ENCODE peak calls at places on chromosome 17, in seven cellular contexts. B, U, X, V, G, C and K are unnamed samples.

GRCh38 chr17:28371245-28372202 is at the start of gene SARM1:
- DNase-seq in B (peak; percentile 94), U (peak; percentile 85), X (peak; percentile 99), V (peak; percentile 99), G (peak; percentile 86), C (no peak), K (peak; percentile 98)

GRCh38 chr17:81440511-81441244 is 45.4 kb downstream of the BAHCC1 start:
- DNase-seq in B (peak; percentile 44), U (no peak), X (peak; percentile 93), V (peak; percentile 90), G (peak; percentile 41), C (peak; percentile 50), K (peak; percentile 70)

GRCh38 chr17:8608001-8608400 is 22.5 kb downstream of the MYH10 start:
- DNase-seq in B (no peak), U (no peak), X (no peak), V (no peak), G (no peak), C (peak; percentile 63), K (no peak)

GRCh38 chr17:64599187-64599676 is 62.9 kb downstream of the SMURF2 start:
- DNase-seq in B (no peak), U (no peak), X (peak; percentile 41), V (no peak), G (no peak), C (peak; percentile 11), K (no peak)

GRCh38 chr17:82940226-82941020 is 100.6 kb upstream of the ZNF750 start:
- DNase-seq in B (no peak), U (no peak), X (no peak), V (no peak), G (no peak), C (no peak), K (no peak)

GRCh38 chr17:66190738-66191606 is 961 bp downstream of the CEP112 start:
- DNase-seq in B (no peak), U (peak; percentile 79), X (no peak), V (no peak), G (peak; percentile 49), C (peak; percentile 8), K (no peak)

GRCh38 chr17:77770331-77771105 is 188.0 kb upstream of the TNRC6C start:
- DNase-seq in B (no peak), U (peak; percentile 79), X (no peak), V (no peak), G (peak; percentile 58), C (no peak), K (peak; percentile 90)

GRCh38 chr17:20073056-20073979 is 64.2 kb downstream of the SPECC1 start:
- DNase-seq in B (no peak), U (peak; percentile 10), X (no peak), V (no peak), G (no peak), C (no peak), K (no peak)

GRCh38 chr17:57999010-57999495 is 8.0 kb downstream of the SRSF1 start:
- DNase-seq in B (no peak), U (no peak), X (no peak), V (no peak), G (no peak), C (no peak), K (no peak)

GRCh38 chr17:82804442-82805191 is 35.2 kb downstream of the ZNF750 start:
- DNase-seq in B (no peak), U (peak; percentile 41), X (no peak), V (no peak), G (no peak), C (no peak), K (no peak)

GRCh38 chr17:69356625-69357024 is 29.7 kb upstream of the ABCA5 start:
- DNase-seq in B (no peak), U (no peak), X (no peak), V (no peak), G (no peak), C (no peak), K (no peak)

GRCh38 chr17:62892870-62893338 is 73.1 kb upstream of the TANC2 start:
- DNase-seq in B (no peak), U (peak; percentile 93), X (peak; percentile 47), V (no peak), G (peak; percentile 95), C (peak; percentile 73), K (peak; percentile 70)

GRCh38 chr17:75307957-75308731 is 18.9 kb upstream of the SLC25A19 start:
- DNase-seq in B (no peak), U (no peak), X (no peak), V (no peak), G (no peak), C (peak; percentile 99), K (no peak)

GRCh38 chr17:76672270-76672851 is 28.8 kb upstream of the ST6GALNAC1 start:
- DNase-seq in B (no peak), U (no peak), X (no peak), V (no peak), G (no peak), C (peak; percentile 47), K (no peak)

GRCh38 chr17:39235555-39236221 is 9.9 kb upstream of the STAC2 start:
- DNase-seq in B (peak; percentile 68), U (peak; percentile 57), X (peak; percentile 94), V (peak; percentile 84), G (peak; percentile 62), C (peak; percentile 51), K (peak; percentile 95)

GRCh38 chr17:35740997-35741931 is 9.8 kb downstream of the RASL10B start:
- DNase-seq in B (no peak), U (no peak), X (peak; percentile 82), V (peak; percentile 79), G (no peak), C (no peak), K (peak; percentile 54)

GRCh38 chr17:32822996-32823395 is 53.9 kb downstream of the MYO1D start:
- DNase-seq in B (no peak), U (no peak), X (no peak), V (no peak), G (no peak), C (no peak), K (no peak)

GRCh38 chr17:75691371-75692290 is 24.5 kb downstream of the SAP30BP start:
- DNase-seq in B (no peak), U (peak; percentile 28), X (no peak), V (no peak), G (peak; percentile 40), C (no peak), K (no peak)

GRCh38 chr17:40530988-40531971 is 29.9 kb upstream of the TNS4 start:
- DNase-seq in B (no peak), U (no peak), X (no peak), V (no peak), G (no peak), C (peak; percentile 83), K (no peak)

GRCh38 chr17:46110219-46110618 is 83.0 kb downstream of the KANSL1 start:
- DNase-seq in B (no peak), U (no peak), X (no peak), V (no peak), G (no peak), C (no peak), K (no peak)
- H4K8ac ChIP-seq in B (no peak overlapping the region), U (no peak overlapping the region), X (no peak overlapping the region), V (no peak overlapping the region), G (no peak overlapping the region), C (no peak overlapping the region), K (no peak overlapping the region)

GRCh38 chr17:49872776-49873377 is 25.0 kb upstream of the TAC4 start:
- DNase-seq in B (no peak), U (no peak), X (peak; percentile 27), V (no peak), G (no peak), C (no peak), K (no peak)

GRCh38 chr17:49875690-49876089 is 27.8 kb upstream of the TAC4 start:
- DNase-seq in B (no peak), U (no peak), X (peak; percentile 72), V (no peak), G (no peak), C (no peak), K (peak; percentile 76)

GRCh38 chr17:49874911-49875310 is 27.0 kb upstream of the TAC4 start:
- DNase-seq in B (no peak), U (no peak), X (no peak), V (no peak), G (no peak), C (no peak), K (no peak)

GRCh38 chr17:49873926-49874325 is 26.1 kb upstream of the TAC4 start:
- DNase-seq in B (no peak), U (no peak), X (no peak), V (no peak), G (no peak), C (no peak), K (no peak)

DNA sequence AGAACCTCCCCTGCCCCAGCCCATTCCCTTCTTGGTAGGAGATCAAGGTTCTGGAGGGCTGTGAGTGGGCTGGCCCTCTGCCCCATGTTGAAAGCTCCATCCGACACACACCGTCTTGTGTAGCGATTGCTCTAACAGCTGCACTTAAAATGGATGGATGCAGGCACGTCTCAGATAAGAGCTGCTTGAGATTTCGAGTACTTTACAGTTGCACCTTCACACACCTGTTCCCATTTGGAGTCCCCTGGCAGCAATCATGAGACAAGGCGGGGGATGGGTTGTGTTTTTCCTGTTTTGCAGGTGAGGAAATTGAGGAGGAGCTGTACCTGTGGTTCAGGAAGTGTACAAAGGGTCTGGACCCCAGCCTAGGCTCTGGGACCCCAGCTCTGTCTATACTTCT is 25.6 kb upstream of the TAC4 start:
- DNase-seq in B (no peak), U (no peak), X (peak; percentile 30), V (no peak), G (no peak), C (no peak), K (no peak)
- H3K27ac ChIP-seq in B (no peak overlapping the region), U (no peak overlapping the region), X (no peak overlapping the region), V (no peak overlapping the region), G (no peak overlapping the region), C (no peak overlapping the region), K (no peak overlapping the region)

GRCh38 chr17:79177877-79178276 is 103.3 kb downstream of the ENGASE start:
- DNase-seq in B (no peak), U (no peak), X (no peak), V (no peak), G (no peak), C (no peak), K (no peak)
- H4K8ac ChIP-seq in B (no peak overlapping the region), U (no peak overlapping the region), X (no peak overlapping the region), V (no peak overlapping the region), G (no peak overlapping the region), C (no peak overlapping the region), K (no peak overlapping the region)

GRCh38 chr17:17216776-17217175 is 10.6 kb upstream of the PLD6 start:
- DNase-seq in B (no peak), U (no peak), X (peak; percentile 37), V (no peak), G (no peak), C (no peak), K (no peak)

GRCh38 chr17:17216236-17216635 is 10.1 kb upstream of the PLD6 start:
- DNase-seq in B (no peak), U (no peak), X (peak; percentile 28), V (no peak), G (no peak), C (no peak), K (no peak)

GRCh38 chr17:17215575-17215974 is 9.4 kb upstream of the PLD6 start:
- DNase-seq in B (no peak), U (no peak), X (no peak), V (no peak), G (no peak), C (no peak), K (no peak)

GRCh38 chr17:17214646-17215436 is 8.7 kb upstream of the PLD6 start:
- DNase-seq in B (no peak), U (no peak), X (peak; percentile 35), V (no peak), G (no peak), C (no peak), K (no peak)

DNA sequence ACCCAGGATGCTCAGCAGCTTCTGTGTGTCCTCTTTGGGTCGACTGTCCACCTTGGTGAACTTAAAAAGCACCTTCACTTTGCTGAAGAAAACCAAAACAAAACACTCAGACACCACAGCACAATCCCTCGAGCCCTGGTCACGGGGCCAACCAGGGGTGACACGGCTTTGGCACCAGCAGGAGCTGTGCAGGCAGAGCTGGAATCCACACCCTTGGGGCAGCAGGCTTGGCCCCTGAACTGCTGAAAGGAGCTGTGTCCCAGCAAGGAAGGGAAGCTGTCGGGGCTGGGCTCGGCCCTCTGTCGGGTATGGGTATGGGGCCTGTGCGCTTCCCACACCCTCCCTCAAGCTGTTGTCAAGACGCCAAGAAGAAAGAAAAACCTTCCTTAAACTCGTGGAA is 7.6 kb upstream of the PLD6 start:
- DNase-seq in B (no peak), U (no peak), X (no peak), V (no peak), G (no peak), C (no peak), K (no peak)
- H3K27ac ChIP-seq in B (no peak overlapping the region), U (no peak overlapping the region), X (no peak overlapping the region), V (no peak overlapping the region), G (no peak overlapping the region), C (no peak overlapping the region), K (no peak overlapping the region)